ENCODE peak calls at places on chromosomes 11 and 22, in five cellular contexts. One of them, this sample, is unnamed.

GRCh38 chr11:16812274-16812673 is 73.8 kb downstream of the C11orf58 start:
- DNase-seq in spleen: peak; percentile 34
- DNase-seq in H7: peak; percentile 65
- DNase-seq in tibial artery: no peak
- DNase-seq in adipocyte: no peak
- DNase-seq in this sample: no peak

GRCh38 chr11:10490398-10491232 is 35.6 kb downstream of the AMPD3 start:
- DNase-seq in spleen: peak; percentile 76
- DNase-seq in H7: peak; percentile 47
- DNase-seq in tibial artery: peak; percentile 95
- DNase-seq in adipocyte: peak; percentile 84
- DNase-seq in this sample: peak; percentile 98

GRCh38 chr11:61917043-61917356 is 366 bp downstream of the RAB3IL1 start:
- DNase-seq in spleen: no peak
- DNase-seq in H7: no peak
- DNase-seq in tibial artery: no peak
- DNase-seq in adipocyte: no peak
- DNase-seq in this sample: no peak

GRCh38 chr22:47600791-47601400 is 838.4 kb downstream of the TBC1D22A start:
- DNase-seq in spleen: no peak
- DNase-seq in H7: no peak
- DNase-seq in tibial artery: no peak
- DNase-seq in adipocyte: no peak
- DNase-seq in this sample: no peak

GRCh38 chr11:68948948-68949347 is 31.8 kb downstream of the MRGPRD start:
- DNase-seq in spleen: no peak
- DNase-seq in H7: no peak
- DNase-seq in tibial artery: no peak
- DNase-seq in adipocyte: no peak
- DNase-seq in this sample: no peak

GRCh38 chr11:132409591-132410375 is 1039.4 kb downstream of the NTM start:
- DNase-seq in spleen: no peak
- DNase-seq in H7: no peak
- DNase-seq in tibial artery: no peak
- DNase-seq in adipocyte: peak; percentile 41
- DNase-seq in this sample: no peak

GRCh38 chr11:113859665-113860064 is 15.7 kb downstream of the USP28 start:
- DNase-seq in spleen: no peak
- DNase-seq in H7: peak; percentile 32
- DNase-seq in tibial artery: no peak
- DNase-seq in adipocyte: no peak
- DNase-seq in this sample: no peak

GRCh38 chr11:74169736-74170458 is 905 bp downstream of the C2CD3 start:
- DNase-seq in spleen: no peak
- DNase-seq in H7: no peak
- DNase-seq in tibial artery: no peak
- DNase-seq in adipocyte: no peak
- DNase-seq in this sample: no peak

GRCh38 chr11:20112291-20113146 is 47.8 kb downstream of the DBX1 start:
- DNase-seq in spleen: no peak
- DNase-seq in H7: no peak
- DNase-seq in tibial artery: peak; percentile 86
- DNase-seq in adipocyte: peak; percentile 94
- DNase-seq in this sample: peak; percentile 82

GRCh38 chr22:37659066-37659896 is 758 bp downstream of the PDXP start:
- DNase-seq in spleen: peak; percentile 90
- DNase-seq in H7: no peak
- DNase-seq in tibial artery: no peak
- DNase-seq in adipocyte: no peak
- DNase-seq in this sample: no peak

GRCh38 chr11:65498042-65498726 is 661 bp upstream of the MALAT1 start:
- DNase-seq in spleen: no peak
- DNase-seq in H7: no peak
- DNase-seq in tibial artery: peak; percentile 60
- DNase-seq in adipocyte: peak; percentile 80
- DNase-seq in this sample: no peak

GRCh38 chr11:108958446-108959123 is 293.7 kb downstream of the DDX10 start:
- DNase-seq in spleen: no peak
- DNase-seq in H7: no peak
- DNase-seq in tibial artery: no peak
- DNase-seq in adipocyte: peak; percentile 72
- DNase-seq in this sample: peak; percentile 71

GRCh38 chr11:35012467-35013191 is 96.2 kb downstream of the PDHX start:
- DNase-seq in spleen: no peak
- DNase-seq in H7: no peak
- DNase-seq in tibial artery: no peak
- DNase-seq in adipocyte: no peak
- DNase-seq in this sample: no peak

GRCh38 chr11:83191986-83192385 is 1.5 kb upstream of the ANKRD42 start:
- DNase-seq in spleen: no peak
- DNase-seq in H7: no peak
- DNase-seq in tibial artery: no peak
- DNase-seq in adipocyte: no peak
- DNase-seq in this sample: no peak
- H3K4me3 ChIP-seq in spleen: no peak overlapping the region
- H3K4me3 ChIP-seq in H7: no peak overlapping the region
- H3K4me3 ChIP-seq in tibial artery: peak overlapping the region; percentile 75
- H3K4me3 ChIP-seq in adipocyte: peak overlapping the region; percentile 88
- H3K4me3 ChIP-seq in this sample: no peak overlapping the region

GRCh38 chr22:22812031-22812905 is 75.3 kb upstream of the IGLL5 start:
- DNase-seq in spleen: peak; percentile 41
- DNase-seq in H7: no peak
- DNase-seq in tibial artery: no peak
- DNase-seq in adipocyte: no peak
- DNase-seq in this sample: no peak
- H3K36me3 ChIP-seq in spleen: no peaks in the 10 kb centered on the region
- H3K36me3 ChIP-seq in H7: no peaks in the 10 kb centered on the region
- H3K36me3 ChIP-seq in tibial artery: no peaks in the 10 kb centered on the region
- H3K36me3 ChIP-seq in adipocyte: no peaks in the 10 kb centered on the region
- H3K36me3 ChIP-seq in this sample: no peaks in the 10 kb centered on the region

DNA sequence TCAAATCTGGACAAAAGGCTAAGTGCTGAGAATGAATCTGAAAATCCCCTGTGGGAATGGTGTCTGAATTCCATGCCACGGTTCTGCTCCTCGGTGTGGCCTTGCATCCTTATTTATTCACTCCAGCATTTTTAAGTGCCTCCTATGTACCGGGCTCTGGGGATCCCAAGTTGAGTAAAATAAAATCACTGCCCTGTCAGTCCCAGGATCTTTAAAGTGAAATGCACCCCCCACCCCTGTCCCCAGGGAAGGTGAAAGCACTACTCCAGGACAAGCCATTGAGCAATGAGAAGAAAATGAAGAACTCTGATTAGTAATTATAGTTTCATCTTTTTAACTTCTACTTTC is 3.3 kb downstream of the LGR4 start:
- DNase-seq in spleen: no peak
- DNase-seq in H7: no peak
- DNase-seq in tibial artery: no peak
- DNase-seq in adipocyte: peak; percentile 42
- DNase-seq in this sample: no peak
- H3K4me3 ChIP-seq in spleen: no peak overlapping the region
- H3K4me3 ChIP-seq in H7: peak overlapping the region; percentile 89
- H3K4me3 ChIP-seq in tibial artery: no peak overlapping the region
- H3K4me3 ChIP-seq in adipocyte: peak overlapping the region; percentile 92
- H3K4me3 ChIP-seq in this sample: no peak overlapping the region

DNA sequence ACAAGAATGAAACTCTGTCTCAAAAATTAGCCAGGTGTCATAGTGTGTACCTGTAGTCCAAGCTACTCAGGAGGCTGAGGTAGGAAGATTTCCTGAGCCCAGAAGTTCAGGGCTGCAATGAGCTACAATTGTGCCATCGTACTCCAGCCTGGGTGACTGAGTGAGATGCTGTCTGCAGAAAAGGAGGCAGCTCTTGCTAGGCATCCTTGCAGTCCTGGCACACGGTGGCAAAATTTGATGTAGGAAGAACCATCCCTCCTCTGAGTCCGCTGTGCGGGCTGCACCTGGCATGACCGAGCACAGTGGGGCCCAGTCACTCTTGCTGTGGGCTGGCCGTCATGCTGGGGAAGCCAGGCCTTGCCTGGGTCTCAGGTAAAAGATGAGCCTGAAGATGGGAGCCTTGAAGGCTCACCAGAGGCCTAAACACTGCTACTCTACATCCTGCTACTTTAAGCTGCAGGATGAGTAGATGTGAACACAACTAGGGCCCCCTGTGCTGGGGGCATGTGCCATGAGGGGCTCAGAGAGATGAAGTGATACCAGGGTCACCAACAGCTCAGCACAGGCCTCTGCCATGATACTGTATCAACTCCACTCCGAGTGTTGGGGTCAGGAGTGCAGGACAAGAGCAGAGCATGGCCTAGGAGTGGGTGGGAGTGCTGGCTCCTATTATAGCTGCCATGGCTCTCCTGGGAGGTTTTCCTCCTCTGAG is 18.6 kb downstream of the CDC45 start:
- DNase-seq in spleen: no peak
- DNase-seq in H7: no peak
- DNase-seq in tibial artery: no peak
- DNase-seq in adipocyte: no peak
- DNase-seq in this sample: no peak
- H3K36me3 ChIP-seq in spleen: no peaks in the 10 kb centered on the region
- H3K36me3 ChIP-seq in H7: peaks cover 21% of the 10 kb centered on the region
- H3K36me3 ChIP-seq in tibial artery: no peaks in the 10 kb centered on the region
- H3K36me3 ChIP-seq in adipocyte: no peaks in the 10 kb centered on the region
- H3K36me3 ChIP-seq in this sample: peaks cover 36% of the 10 kb centered on the region

GRCh38 chr11:67452141-67452952 is at the start of gene GPR152:
- DNase-seq in spleen: peak; percentile 85
- DNase-seq in H7: peak; percentile 55
- DNase-seq in tibial artery: no peak
- DNase-seq in adipocyte: no peak
- DNase-seq in this sample: peak; percentile 63
- H3K4me3 ChIP-seq in spleen: no peak within 1 kb of the TSS
- H3K4me3 ChIP-seq in H7: no peak within 1 kb of the TSS
- H3K4me3 ChIP-seq in tibial artery: no peak within 1 kb of the TSS
- H3K4me3 ChIP-seq in adipocyte: no peak within 1 kb of the TSS
- H3K4me3 ChIP-seq in this sample: peak within 1 kb of the TSS; percentile 27

GRCh38 chr11:57547854-57548377 is 10.5 kb downstream of the SMTNL1 start:
- DNase-seq in spleen: no peak
- DNase-seq in H7: no peak
- DNase-seq in tibial artery: no peak
- DNase-seq in adipocyte: no peak
- DNase-seq in this sample: no peak

GRCh38 chr11:57549983-57550382 is 12.6 kb downstream of the SMTNL1 start:
- DNase-seq in spleen: no peak
- DNase-seq in H7: no peak
- DNase-seq in tibial artery: no peak
- DNase-seq in adipocyte: no peak
- DNase-seq in this sample: no peak

GRCh38 chr11:57552479-57552878 is 15.0 kb downstream of the UBE2L6 start:
- DNase-seq in spleen: no peak
- DNase-seq in H7: no peak
- DNase-seq in tibial artery: no peak
- DNase-seq in adipocyte: no peak
- DNase-seq in this sample: no peak

GRCh38 chr11:57555393-57555792 is 12.1 kb downstream of the UBE2L6 start:
- DNase-seq in spleen: no peak
- DNase-seq in H7: no peak
- DNase-seq in tibial artery: no peak
- DNase-seq in adipocyte: no peak
- DNase-seq in this sample: no peak

DNA sequence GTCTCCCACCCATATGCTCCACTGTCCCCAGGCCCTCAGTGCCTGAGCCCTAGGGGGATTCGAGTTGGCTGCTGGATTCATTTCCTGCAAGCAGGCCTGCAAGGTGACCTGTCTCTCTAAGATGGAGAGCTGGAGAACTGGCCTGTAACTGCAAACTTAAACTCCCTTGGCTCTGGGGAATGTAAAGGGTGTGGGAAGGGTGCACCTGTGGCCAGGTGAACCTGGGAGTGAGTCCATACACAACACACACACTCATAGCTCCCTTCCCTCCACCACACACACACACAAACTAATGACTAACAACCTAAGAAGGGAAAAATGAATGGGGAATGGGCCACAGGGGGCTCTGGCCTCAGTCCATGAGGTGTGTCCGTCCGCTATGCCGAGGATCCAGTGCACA is 14.5 kb downstream of the SMTNL1 start:
- DNase-seq in spleen: no peak
- DNase-seq in H7: no peak
- DNase-seq in tibial artery: no peak
- DNase-seq in adipocyte: no peak
- DNase-seq in this sample: no peak
- H3K36me3 ChIP-seq in spleen: peaks cover 99% of the 10 kb centered on the region
- H3K36me3 ChIP-seq in H7: peaks cover 14% of the 10 kb centered on the region
- H3K36me3 ChIP-seq in tibial artery: peaks cover 89% of the 10 kb centered on the region
- H3K36me3 ChIP-seq in adipocyte: peaks cover 78% of the 10 kb centered on the region
- H3K36me3 ChIP-seq in this sample: no peaks in the 10 kb centered on the region

GRCh38 chr11:26806209-26806608 is 84.3 kb upstream of the SLC5A12 start:
- DNase-seq in spleen: no peak
- DNase-seq in H7: no peak
- DNase-seq in tibial artery: no peak
- DNase-seq in adipocyte: peak; percentile 16
- DNase-seq in this sample: no peak
- H3K4me3 ChIP-seq in spleen: no peak overlapping the region
- H3K4me3 ChIP-seq in H7: no peak overlapping the region
- H3K4me3 ChIP-seq in tibial artery: no peak overlapping the region
- H3K4me3 ChIP-seq in adipocyte: peak overlapping the region; percentile 54
- H3K4me3 ChIP-seq in this sample: no peak overlapping the region

GRCh38 chr11:46072172-46072964 is 48.9 kb downstream of the PHF21A start:
- DNase-seq in spleen: no peak
- DNase-seq in H7: no peak
- DNase-seq in tibial artery: no peak
- DNase-seq in adipocyte: no peak
- DNase-seq in this sample: no peak

GRCh38 chr11:46075928-46076327 is 45.3 kb downstream of the PHF21A start:
- DNase-seq in spleen: no peak
- DNase-seq in H7: peak; percentile 14
- DNase-seq in tibial artery: no peak
- DNase-seq in adipocyte: no peak
- DNase-seq in this sample: no peak

GRCh38 chr11:46071091-46071490 is 50.2 kb downstream of the PHF21A start:
- DNase-seq in spleen: no peak
- DNase-seq in H7: no peak
- DNase-seq in tibial artery: no peak
- DNase-seq in adipocyte: no peak
- DNase-seq in this sample: no peak

GRCh38 chr11:46073632-46074031 is 47.6 kb downstream of the PHF21A start:
- DNase-seq in spleen: no peak
- DNase-seq in H7: no peak
- DNase-seq in tibial artery: no peak
- DNase-seq in adipocyte: no peak
- DNase-seq in this sample: no peak

DNA sequence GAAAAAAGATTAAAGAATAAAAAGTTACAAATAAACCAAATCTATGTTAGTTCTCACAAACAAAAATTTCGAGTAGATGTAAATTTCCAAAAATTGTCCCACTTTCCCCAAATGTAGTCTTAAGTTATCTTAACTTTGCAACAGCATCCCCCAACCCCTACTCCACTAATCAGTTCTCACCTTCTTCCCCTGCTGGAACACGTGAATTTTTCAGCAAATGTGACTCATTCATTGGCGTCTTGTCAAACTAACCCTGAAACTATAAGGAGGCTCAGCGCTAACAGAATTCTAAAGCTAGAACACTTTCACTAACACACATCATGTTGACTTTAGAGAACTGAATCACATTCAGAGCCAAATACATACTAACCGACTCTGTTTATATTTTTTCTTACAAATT is 46.1 kb downstream of the PHF21A start:
- DNase-seq in spleen: no peak
- DNase-seq in H7: no peak
- DNase-seq in tibial artery: no peak
- DNase-seq in adipocyte: peak; percentile 43
- DNase-seq in this sample: no peak
- H3K36me3 ChIP-seq in spleen: peaks cover 96% of the 10 kb centered on the region
- H3K36me3 ChIP-seq in H7: no peaks in the 10 kb centered on the region
- H3K36me3 ChIP-seq in tibial artery: peaks cover 14% of the 10 kb centered on the region
- H3K36me3 ChIP-seq in adipocyte: peaks cover 17% of the 10 kb centered on the region
- H3K36me3 ChIP-seq in this sample: no peaks in the 10 kb centered on the region

GRCh38 chr11:70567680-70568503 is 169.6 kb downstream of the CTTN start:
- DNase-seq in spleen: peak; percentile 68
- DNase-seq in H7: peak; percentile 67
- DNase-seq in tibial artery: peak; percentile 67
- DNase-seq in adipocyte: peak; percentile 60
- DNase-seq in this sample: peak; percentile 69
- H3K4me3 ChIP-seq in spleen: no peak overlapping the region
- H3K4me3 ChIP-seq in H7: peak overlapping the region; percentile 15
- H3K4me3 ChIP-seq in tibial artery: peak overlapping the region; percentile 60
- H3K4me3 ChIP-seq in adipocyte: peak overlapping the region; percentile 79
- H3K4me3 ChIP-seq in this sample: peak overlapping the region; percentile 35